ENCODE peak calls at places on chromosome 20, in nine cellular contexts. X is GM12878, P is spleen, W is HCT116, Z is stomach, N is SK-N-SH, V is K562, I is sigmoid colon, Q is GM23338. C is an unnamed sample.

GRCh38 chr20:401682-402495 is 6.2 kb upstream of the RBCK1 start:
- DNase-seq in X (no peak), P (peak), W (peak), Z (no peak), N (no peak), V (no peak), I (no peak), Q (no peak), C (no peak)

GRCh38 chr20:31569163-31570020 is 35.7 kb upstream of the ID1 start:
- DNase-seq in X (no peak), P (peak), W (no peak), Z (peak), N (peak), V (peak), I (peak), Q (peak), C (no peak)

GRCh38 chr20:40205971-40206370 is 483.1 kb downstream of the MAFB start:
- DNase-seq in X (no peak), P (no peak), W (no peak), Z (no peak), N (no peak), V (no peak), I (no peak), Q (no peak), C (no peak)

GRCh38 chr20:3011752-3012151 is 31.7 kb upstream of the GNRH2 start:
- DNase-seq in X (no peak), P (no peak), W (no peak), Z (no peak), N (no peak), V (no peak), I (no peak), Q (no peak), C (no peak)

GRCh38 chr20:4898845-4899244 is 102.5 kb downstream of the SLC23A2 start:
- DNase-seq in X (no peak), P (no peak), W (no peak), Z (no peak), N (no peak), V (no peak), I (no peak), Q (no peak), C (no peak)

GRCh38 chr20:45036044-45036755 is 64.7 kb downstream of the KCNS1 start:
- DNase-seq in X (no peak), P (no peak), W (peak), Z (no peak), N (no peak), V (peak), I (no peak), Q (no peak), C (no peak)

GRCh38 chr20:60466683-60467022 is 508.4 kb downstream of the CDH26 start:
- DNase-seq in X (no peak), P (no peak), W (no peak), Z (no peak), N (no peak), V (no peak), I (no peak), Q (no peak), C (no peak)

GRCh38 chr20:31440012-31440659 is at the start of gene DEFB123:
- DNase-seq in X (no peak), P (no peak), W (no peak), Z (no peak), N (no peak), V (peak), I (no peak), Q (peak), C (no peak)

GRCh38 chr20:34065260-34065659 is 46.8 kb downstream of the EIF2S2 start:
- DNase-seq in X (no peak), P (no peak), W (no peak), Z (no peak), N (no peak), V (no peak), I (no peak), Q (no peak), C (no peak)

GRCh38 chr20:2285193-2285592 is 10.6 kb upstream of the TGM3 start:
- DNase-seq in X (no peak), P (no peak), W (no peak), Z (no peak), N (no peak), V (no peak), I (no peak), Q (no peak), C (no peak)

GRCh38 chr20:14481863-14482262 is 144.5 kb upstream of the FLRT3 start:
- DNase-seq in X (no peak), P (no peak), W (no peak), Z (no peak), N (no peak), V (no peak), I (no peak), Q (no peak), C (no peak)

GRCh38 chr20:44800398-44801046 is 9.8 kb downstream of the RIMS4 start:
- DNase-seq in X (no peak), P (no peak), W (no peak), Z (no peak), N (peak), V (peak), I (no peak), Q (peak), C (no peak)

GRCh38 chr20:42204261-42204660 is 586.1 kb upstream of the CHD6 start:
- DNase-seq in X (no peak), P (no peak), W (no peak), Z (no peak), N (peak), V (no peak), I (no peak), Q (no peak), C (peak)
- H3K27ac ChIP-seq in X (no peak), P (no peak), W (no peak), Z (no peak), N (no peak), V (no peak), I (no peak), Q (no peak), C (no peak)

DNA sequence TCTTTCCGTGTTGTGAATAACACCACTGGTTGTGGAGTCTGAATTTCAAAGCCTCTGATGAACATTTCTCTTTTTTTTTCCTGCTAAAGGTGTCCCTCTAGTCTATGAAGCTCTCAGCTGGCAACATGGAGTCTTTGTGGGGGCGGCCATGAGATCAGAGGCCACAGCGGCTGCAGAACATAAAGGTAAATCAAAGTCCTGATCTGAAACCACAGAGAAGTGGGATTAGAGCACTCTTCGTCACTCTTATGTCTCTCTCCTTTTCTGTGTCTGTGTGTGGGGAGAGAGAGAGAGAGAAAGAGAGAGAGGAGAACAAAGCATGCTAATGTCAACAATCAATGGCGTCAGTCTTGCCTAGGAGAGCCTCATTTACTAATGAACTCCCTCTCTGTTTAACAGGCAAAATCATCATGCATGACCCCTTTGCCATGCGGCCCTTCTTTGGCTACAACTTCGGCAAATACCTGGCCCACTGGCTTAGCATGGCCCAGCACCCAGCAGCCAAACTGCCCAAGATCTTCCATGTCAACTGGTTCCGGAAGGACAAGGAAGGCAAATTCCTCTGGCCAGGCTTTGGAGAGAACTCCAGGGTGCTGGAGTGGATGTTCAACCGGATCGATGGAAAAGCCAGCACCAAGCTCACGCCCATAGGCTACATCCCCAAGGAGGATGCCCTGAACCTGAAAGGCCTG is 4.2 kb downstream of the PCK1 start:
- DNase-seq in X (no peak), P (peak), W (no peak), Z (no peak), N (no peak), V (no peak), I (no peak), Q (no peak), C (no peak)
- TF ChIP-seq POLR2AphosphoS5 in X (no peak), P (no peak), W (no peak), Z (no peak), N (no peak), V (no peak), I (no peak), Q (no peak), C (no peak)

DNA sequence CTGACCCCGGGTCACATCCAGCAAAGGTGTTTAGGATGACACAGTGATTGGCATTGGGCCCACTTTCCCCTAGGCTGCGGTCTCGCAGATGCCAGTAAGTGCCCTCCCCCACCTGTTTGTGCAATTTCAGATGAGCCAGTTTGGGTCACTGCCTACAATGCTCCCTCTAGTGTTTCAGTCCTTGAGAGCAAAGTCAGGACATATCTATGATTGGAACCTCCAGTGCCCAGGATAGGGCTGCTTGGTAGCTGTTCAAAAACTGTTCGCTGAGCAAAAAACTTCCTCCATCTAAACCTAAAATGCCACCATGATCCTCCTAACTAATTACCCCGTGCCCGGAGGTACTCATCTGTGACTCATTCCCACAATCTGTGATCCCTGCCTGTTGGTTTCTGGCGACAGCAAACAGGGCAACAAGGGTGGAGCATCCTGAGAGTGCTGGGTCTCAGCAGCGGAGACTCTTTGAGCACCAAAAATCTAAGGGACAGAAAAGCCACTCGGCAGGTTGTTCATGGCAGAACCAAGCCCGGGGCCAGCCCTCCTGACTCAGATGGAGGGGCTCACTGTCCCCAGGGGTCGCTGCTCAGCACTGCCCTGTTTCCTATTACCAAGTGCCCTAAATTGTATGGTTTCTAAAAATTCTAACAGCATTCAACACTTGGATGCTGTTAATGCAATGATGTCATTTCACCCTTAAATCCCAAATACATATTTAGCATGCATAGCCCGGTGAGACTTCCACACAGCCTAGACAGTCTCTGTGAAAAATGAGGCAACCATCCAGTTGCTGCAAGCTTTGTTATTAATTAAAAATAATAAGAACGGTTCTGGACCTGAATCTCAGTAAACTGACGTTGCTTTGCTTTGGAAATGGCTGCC is 5.0 kb downstream of the VSX1 start:
- DNase-seq in X (no peak), P (no peak), W (peak), Z (peak), N (peak), V (no peak), I (no peak), Q (peak), C (no peak)
- TF ChIP-seq CTCF in X (peak), P (no peak), W (peak), Z (no peak), N (no peak), V (no peak), I (no peak), Q (peak), C (no peak)

GRCh38 chr20:62370115-62370806 is 3.1 kb upstream of the LAMA5 start:
- DNase-seq in X (no peak), P (no peak), W (no peak), Z (peak), N (no peak), V (peak), I (no peak), Q (no peak), C (no peak)
- H3K27ac ChIP-seq in X (no peak), P (no peak), W (peak), Z (peak), N (peak), V (no peak), I (peak), Q (no peak), C (peak)

GRCh38 chr20:19757487-19757972 is 528 bp upstream of the RIN2 start:
- DNase-seq in X (no peak), P (peak), W (no peak), Z (peak), N (peak), V (no peak), I (peak), Q (peak), C (peak)
- TF ChIP-seq POLR2AphosphoS5 in X (no peak), P (peak), W (peak), Z (peak), N (peak), V (no peak), I (peak), Q (no peak), C (no peak)

DNA sequence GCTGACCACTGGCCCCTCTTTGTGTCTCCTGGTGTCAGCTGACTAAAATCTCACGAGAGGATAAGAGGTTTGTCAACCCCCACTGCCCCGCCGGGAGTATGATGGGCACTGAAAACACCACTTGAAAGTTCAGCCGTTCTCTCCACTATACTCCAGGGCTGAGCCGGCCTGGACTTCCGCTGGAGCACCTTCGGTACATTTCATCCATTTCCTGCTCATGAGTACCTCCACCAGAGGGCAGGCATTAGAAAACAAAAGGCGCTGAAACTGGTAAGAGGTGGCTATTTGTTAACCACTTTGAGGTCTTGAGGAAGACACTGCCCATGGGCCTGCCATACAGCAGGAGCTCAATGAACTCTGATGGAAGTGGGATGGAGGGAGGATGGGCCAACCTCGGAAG is 17.9 kb upstream of the ANKRD60 start:
- DNase-seq in X (no peak), P (no peak), W (no peak), Z (no peak), N (no peak), V (no peak), I (no peak), Q (peak), C (no peak)
- TF ChIP-seq CTCF in X (no peak), P (peak), W (peak), Z (no peak), N (peak), V (peak), I (no peak), Q (peak), C (no peak)

C was measured in prostate gland.